ENCODE peak calls at places on chromosomes 4 and X, in four cellular contexts. B, N, K and A are unnamed samples.

GRCh38 chr4:109302366-109303140 is at the start of gene COL25A1:
- DNase-seq in K (peak; percentile 49), N (no peak), B (peak; percentile 97), A (peak; percentile 84)

GRCh38 chr4:134695433-134695832 is 493.8 kb upstream of the PABPC4L start:
- DNase-seq in B (no peak), K (no peak), N (no peak), A (no peak)

GRCh38 chr4:25088342-25088952 is 57.7 kb upstream of the LGI2 start:
- DNase-seq in N (peak; percentile 75), K (no peak), B (no peak), A (no peak)

GRCh38 chr4:38674206-38675144 is 10.5 kb downstream of the KLF3 start:
- DNase-seq in K (no peak), N (peak; percentile 72), B (no peak), A (no peak)

GRCh38 chr4:113384600-113384999 is 335.1 kb downstream of the ANK2 start:
- DNase-seq in N (no peak), K (peak; percentile 74), B (no peak), A (no peak)

GRCh38 chr4:86306816-86307215 is 53.0 kb downstream of the MAPK10 start:
- DNase-seq in K (peak; percentile 76), N (no peak), B (no peak), A (no peak)

GRCh38 chr4:156568479-156568878 is 403.1 kb downstream of the PDGFC start:
- DNase-seq in N (no peak), K (no peak), B (no peak), A (no peak)

GRCh38 chr4:158176108-158176507 is 3.3 kb upstream of the GASK1B start:
- DNase-seq in K (peak; percentile 15), B (no peak), N (no peak), A (no peak)

GRCh38 chr4:183905593-183906485 is 732 bp downstream of the STOX2 start:
- DNase-seq in K (peak; percentile 31), N (no peak), B (peak; percentile 95), A (no peak)

GRCh38 chr4:71113294-71113693 is 119.8 kb downstream of the DCK start:
- DNase-seq in N (peak; percentile 22), B (no peak), K (no peak), A (no peak)

GRCh38 chrX:70998402-70999027 is 67.6 kb upstream of the SLC7A3 start:
- DNase-seq in B (peak; percentile 40), N (peak; percentile 67), K (peak; percentile 43), A (no peak)

GRCh38 chr4:21790437-21791029 is 158.0 kb downstream of the KCNIP4 start:
- DNase-seq in B (no peak), N (peak; percentile 18), K (peak; percentile 68), A (no peak)

GRCh38 chr4:37324526-37324925 is 80.0 kb downstream of the NWD2 start:
- DNase-seq in K (no peak), B (no peak), N (no peak), A (no peak)

GRCh38 chr4:13521047-13521446 is 23.3 kb downstream of the NKX3-2 start:
- DNase-seq in N (no peak), K (no peak), B (no peak), A (no peak)

GRCh38 chr4:138034871-138035270 is 207.3 kb downstream of the SLC7A11 start:
- DNase-seq in K (no peak), B (no peak), N (peak; percentile 3), A (no peak)

GRCh38 chrX:17537652-17538301 is 162.8 kb downstream of the NHS start:
- DNase-seq in K (no peak), N (no peak), B (peak; percentile 39), A (no peak)

GRCh38 chr4:48989461-48990203 is 3.6 kb downstream of the CWH43 start:
- DNase-seq in B (no peak), N (no peak), K (no peak), A (no peak)

GRCh38 chr4:143381171-143382118 is 44.8 kb downstream of the GAB1 start:
- DNase-seq in N (peak; percentile 61), B (no peak), K (peak; percentile 93), A (no peak)

GRCh38 chr4:94525993-94526740 is 74.4 kb downstream of the PDLIM5 start:
- DNase-seq in N (no peak), B (no peak), K (peak; percentile 49), A (no peak)

GRCh38 chrX:112819013-112819635 is 21.5 kb downstream of the AMOT start:
- DNase-seq in K (peak; percentile 77), N (no peak), B (no peak), A (no peak)

GRCh38 chr4:68337004-68337403 is 12.9 kb downstream of the YTHDC1 start:
- DNase-seq in B (no peak), K (no peak), N (no peak), A (no peak)

GRCh38 chr4:3291969-3292570 is 751 bp upstream of the RGS12 start:
- DNase-seq in B (peak; percentile 53), K (peak; percentile 18), N (peak; percentile 29), A (peak; percentile 87)

GRCh38 chr4:82780398-82781231 is 18.0 kb downstream of the SCD5 start:
- DNase-seq in K (peak; percentile 90), N (peak; percentile 45), B (peak; percentile 29), A (peak; percentile 88)
- TF ChIP-seq CTCF in K (peak; percentile 26), N (no peak), B (peak; percentile 29), A (peak; percentile 34)

GRCh38 chrX:131802836-131803626 is 220.1 kb upstream of the STK26 start:
- DNase-seq in N (peak; percentile 25), B (no peak), K (peak; percentile 79), A (peak; percentile 40)
- TF ChIP-seq CTCF in N (peak; percentile 37), B (peak; percentile 68), K (peak; percentile 73), A (peak; percentile 30)

DNA sequence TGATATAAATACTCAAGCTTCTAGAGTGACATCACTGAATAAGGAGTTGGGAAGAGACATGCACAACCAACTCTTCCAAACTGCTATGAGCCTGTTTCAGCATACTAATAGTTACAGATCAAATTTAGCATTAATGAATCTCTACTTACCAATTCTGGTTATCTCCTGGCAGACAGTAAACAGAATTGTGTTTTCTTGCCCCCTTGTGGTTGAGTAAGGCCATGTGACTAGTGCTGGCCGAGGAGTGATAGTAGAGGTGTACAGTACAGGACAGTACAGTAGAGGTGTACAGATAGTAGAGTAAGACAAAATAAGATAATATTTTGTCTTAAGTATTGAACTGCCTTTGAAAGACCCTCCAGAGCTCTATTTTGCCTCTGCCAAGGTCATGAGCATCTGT is 681.4 kb downstream of the GABRG1 start:
- DNase-seq in B (no peak), N (peak; percentile 1), K (peak; percentile 18), A (no peak)
- TF ChIP-seq CTCF in B (peak; percentile 70), N (no peak), K (peak; percentile 34), A (peak; percentile 21)

GRCh38 chrX:150736478-150736877 is 43.3 kb downstream of the MTMR1 start:
- DNase-seq in K (no peak), B (no peak), N (no peak), A (no peak)
- TF ChIP-seq CTCF in K (no peak), B (no peak), N (no peak), A (no peak)

GRCh38 chrX:72127332-72127731 is 4.4 kb downstream of the RTL5 start:
- DNase-seq in K (no peak), N (no peak), B (no peak), A (no peak)

GRCh38 chrX:72130156-72130761 is 1.5 kb downstream of the RTL5 start:
- DNase-seq in K (no peak), B (no peak), N (no peak), A (no peak)

GRCh38 chrX:72129661-72130060 is 2.1 kb downstream of the RTL5 start:
- DNase-seq in N (no peak), K (no peak), B (no peak), A (no peak)

GRCh38 chrX:72128183-72128834 is 3.4 kb downstream of the RTL5 start:
- DNase-seq in B (no peak), K (no peak), N (no peak), A (no peak)

GRCh38 chrX:72128881-72129280 is 2.8 kb downstream of the RTL5 start:
- DNase-seq in B (peak; percentile 43), K (no peak), N (no peak), A (no peak)
- TF ChIP-seq CTCF in B (peak; percentile 62), K (peak; percentile 47), N (peak; percentile 34), A (peak; percentile 41)